ENCODE peak calls at places on chromosomes 6 and 20, in four cellular contexts. One of them, this sample, is unnamed.

GRCh38 chr6:25302677-25303128 is 23.5 kb downstream of the CARMIL1 start:
- DNase-seq in endothelial cell: no peak
- DNase-seq in Peyer's patch: no peak
- DNase-seq in AG09309: peak; percentile 82
- DNase-seq in this sample: no peak

GRCh38 chr6:113172531-113172966 is 684.6 kb upstream of the MARCKS start:
- DNase-seq in AG09309: no peak
- DNase-seq in Peyer's patch: no peak
- DNase-seq in endothelial cell: no peak
- DNase-seq in this sample: no peak

GRCh38 chr6:105855433-105855832 is 230.7 kb upstream of the PRDM1 start:
- DNase-seq in endothelial cell: no peak
- DNase-seq in AG09309: no peak
- DNase-seq in Peyer's patch: no peak
- DNase-seq in this sample: no peak

GRCh38 chr6:145838305-145838704 is 23.7 kb upstream of the FBXO30 start:
- DNase-seq in AG09309: no peak
- DNase-seq in Peyer's patch: no peak
- DNase-seq in endothelial cell: no peak
- DNase-seq in this sample: no peak

GRCh38 chr6:17156112-17156921 is 54.5 kb downstream of the STMND1 start:
- DNase-seq in AG09309: peak; percentile 79
- DNase-seq in endothelial cell: peak; percentile 71
- DNase-seq in Peyer's patch: no peak
- DNase-seq in this sample: peak; percentile 46

GRCh38 chr20:2838170-2838797 is 2.2 kb downstream of the PCED1A start:
- DNase-seq in Peyer's patch: no peak
- DNase-seq in endothelial cell: no peak
- DNase-seq in AG09309: no peak
- DNase-seq in this sample: no peak

GRCh38 chr6:29230666-29231065 is 60.0 kb downstream of the OR2J2 start:
- DNase-seq in endothelial cell: no peak
- DNase-seq in AG09309: no peak
- DNase-seq in Peyer's patch: no peak
- DNase-seq in this sample: no peak

GRCh38 chr6:43669050-43669921 is 18.3 kb downstream of the MRPS18A start:
- DNase-seq in Peyer's patch: no peak
- DNase-seq in endothelial cell: no peak
- DNase-seq in AG09309: no peak
- DNase-seq in this sample: no peak

GRCh38 chr6:1436334-1437306 is 47.2 kb downstream of the FOXF2 start:
- DNase-seq in Peyer's patch: no peak
- DNase-seq in endothelial cell: peak; percentile 77
- DNase-seq in AG09309: peak; percentile 35
- DNase-seq in this sample: no peak

GRCh38 chr20:52035977-52036376 is 155.6 kb downstream of the ZFP64 start:
- DNase-seq in AG09309: no peak
- DNase-seq in endothelial cell: no peak
- DNase-seq in Peyer's patch: no peak
- DNase-seq in this sample: no peak

GRCh38 chr6:25457519-25457918 is 178.3 kb downstream of the CARMIL1 start:
- DNase-seq in endothelial cell: no peak
- DNase-seq in Peyer's patch: no peak
- DNase-seq in AG09309: no peak
- DNase-seq in this sample: no peak

GRCh38 chr6:35895560-35895959 is 25.3 kb downstream of the SRPK1 start:
- DNase-seq in Peyer's patch: no peak
- DNase-seq in endothelial cell: no peak
- DNase-seq in AG09309: no peak
- DNase-seq in this sample: no peak

GRCh38 chr6:16849280-16850210 is 88.3 kb upstream of the ATXN1 start:
- DNase-seq in endothelial cell: no peak
- DNase-seq in AG09309: peak; percentile 66
- DNase-seq in Peyer's patch: no peak
- DNase-seq in this sample: no peak

GRCh38 chr20:11965602-11966001 is 47.9 kb downstream of the BTBD3 start:
- DNase-seq in endothelial cell: no peak
- DNase-seq in AG09309: no peak
- DNase-seq in Peyer's patch: no peak
- DNase-seq in this sample: no peak

GRCh38 chr6:29071831-29072723 is 15.0 kb downstream of the OR2B3 start:
- DNase-seq in endothelial cell: peak; percentile 52
- DNase-seq in AG09309: no peak
- DNase-seq in Peyer's patch: no peak
- DNase-seq in this sample: no peak

GRCh38 chr6:138468320-138469015 is 30.8 kb downstream of the NHSL1 start:
- DNase-seq in AG09309: peak; percentile 24
- DNase-seq in endothelial cell: no peak
- DNase-seq in Peyer's patch: no peak
- DNase-seq in this sample: no peak

GRCh38 chr20:50226093-50226974 is 35.7 kb downstream of the CEBPB start:
- DNase-seq in endothelial cell: no peak
- DNase-seq in Peyer's patch: peak; percentile 43
- DNase-seq in AG09309: no peak
- DNase-seq in this sample: no peak

GRCh38 chr6:14017626-14018475 is 93.1 kb downstream of the RNF182 start:
- DNase-seq in endothelial cell: no peak
- DNase-seq in AG09309: no peak
- DNase-seq in Peyer's patch: no peak
- DNase-seq in this sample: no peak

GRCh38 chr6:43668151-43669028 is 19.2 kb downstream of the MRPS18A start:
- DNase-seq in endothelial cell: peak; percentile 70
- DNase-seq in Peyer's patch: peak; percentile 71
- DNase-seq in AG09309: no peak
- DNase-seq in this sample: no peak

GRCh38 chr6:160978141-160978926 is 13.2 kb upstream of the MAP3K4 start:
- DNase-seq in endothelial cell: no peak
- DNase-seq in AG09309: no peak
- DNase-seq in Peyer's patch: no peak
- DNase-seq in this sample: no peak

GRCh38 chr6:124022641-124023040 is 219.0 kb downstream of the NKAIN2 start:
- DNase-seq in endothelial cell: no peak
- DNase-seq in AG09309: no peak
- DNase-seq in Peyer's patch: no peak
- DNase-seq in this sample: no peak

GRCh38 chr20:15857131-15857784 is 716.0 kb downstream of the KIF16B start:
- DNase-seq in AG09309: no peak
- DNase-seq in Peyer's patch: no peak
- DNase-seq in endothelial cell: no peak
- DNase-seq in this sample: no peak

GRCh38 chr6:164414695-164415094 is 894.7 kb downstream of the C6orf118 start:
- DNase-seq in Peyer's patch: no peak
- DNase-seq in endothelial cell: no peak
- DNase-seq in AG09309: no peak
- DNase-seq in this sample: no peak

GRCh38 chr6:164415832-164416563 is 893.4 kb downstream of the C6orf118 start:
- DNase-seq in Peyer's patch: no peak
- DNase-seq in endothelial cell: no peak
- DNase-seq in AG09309: no peak
- DNase-seq in this sample: no peak

GRCh38 chr6:164419099-164419498 is 890.3 kb downstream of the C6orf118 start:
- DNase-seq in AG09309: no peak
- DNase-seq in Peyer's patch: no peak
- DNase-seq in endothelial cell: no peak
- DNase-seq in this sample: no peak

GRCh38 chr6:164412566-164412965 is 896.8 kb downstream of the C6orf118 start:
- DNase-seq in Peyer's patch: no peak
- DNase-seq in endothelial cell: no peak
- DNase-seq in AG09309: no peak
- DNase-seq in this sample: no peak

DNA sequence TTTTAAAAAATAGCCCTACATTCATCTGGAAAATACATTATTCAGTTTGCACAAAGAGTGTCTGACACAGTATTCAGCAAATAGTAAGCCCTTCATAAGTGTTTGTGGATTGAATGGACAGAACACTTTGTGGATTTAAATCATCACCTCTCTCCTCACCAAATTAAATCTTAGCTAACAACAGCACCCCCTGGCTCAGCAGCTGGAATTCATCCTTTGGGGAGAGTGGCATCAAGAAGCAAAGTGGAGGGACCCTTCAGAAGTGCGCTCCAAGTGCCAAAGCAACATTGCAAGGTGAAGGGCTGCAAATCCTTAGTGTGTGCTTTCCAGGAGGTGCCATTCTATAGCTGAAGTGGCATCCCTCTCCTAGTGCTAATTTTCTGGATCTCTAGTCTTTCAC is 891.9 kb downstream of the C6orf118 start:
- DNase-seq in Peyer's patch: no peak
- DNase-seq in endothelial cell: no peak
- DNase-seq in AG09309: no peak
- DNase-seq in this sample: no peak
- TF ChIP-seq CTCF in Peyer's patch: no peak
- TF ChIP-seq CTCF in endothelial cell: no peak
- TF ChIP-seq CTCF in AG09309: no peak
- TF ChIP-seq CTCF in this sample: no peak

GRCh38 chr6:41568585-41569384 is 22.6 kb downstream of the FOXP4 start:
- DNase-seq in AG09309: no peak
- DNase-seq in endothelial cell: no peak
- DNase-seq in Peyer's patch: no peak
- DNase-seq in this sample: no peak
- TF ChIP-seq CTCF in AG09309: no peak
- TF ChIP-seq CTCF in endothelial cell: no peak
- TF ChIP-seq CTCF in Peyer's patch: no peak
- TF ChIP-seq CTCF in this sample: no peak

DNA sequence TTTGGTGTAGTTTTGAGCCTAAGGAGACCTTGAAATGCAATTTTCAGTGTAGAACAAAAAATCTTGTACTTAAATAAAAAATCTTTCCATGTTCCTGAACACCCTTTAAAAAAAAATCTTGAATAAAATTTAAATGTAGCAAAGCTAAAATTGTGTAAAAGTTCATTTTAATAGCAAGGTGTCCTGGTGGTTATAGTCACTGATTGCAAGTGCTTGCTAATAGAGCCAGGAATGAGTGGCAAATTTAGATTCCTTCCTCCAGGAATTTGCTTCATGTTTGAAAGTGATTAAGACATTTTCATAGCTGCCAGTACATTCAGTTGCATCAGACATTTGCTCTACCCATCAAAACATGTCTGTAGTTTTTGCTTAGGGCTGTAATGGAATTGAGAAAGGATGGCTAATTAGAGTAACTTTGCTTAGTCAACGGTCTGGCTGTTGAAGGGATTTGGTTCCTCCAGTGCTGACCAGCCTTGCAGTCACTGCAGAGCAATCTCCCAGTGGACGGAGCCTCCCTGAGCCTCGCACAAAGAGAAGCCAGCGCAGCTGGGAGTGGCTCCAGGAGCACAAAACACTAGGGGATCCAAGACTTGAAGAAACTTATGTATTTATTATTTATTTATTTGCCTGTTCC is 36.5 kb downstream of the AKAP12 start:
- DNase-seq in AG09309: peak; percentile 86
- DNase-seq in Peyer's patch: no peak
- DNase-seq in endothelial cell: no peak
- DNase-seq in this sample: no peak
- TF ChIP-seq CTCF in AG09309: peak; percentile 14
- TF ChIP-seq CTCF in Peyer's patch: no peak
- TF ChIP-seq CTCF in endothelial cell: no peak
- TF ChIP-seq CTCF in this sample: no peak

GRCh38 chr6:133286765-133287164 is 45.6 kb downstream of the EYA4 start:
- DNase-seq in Peyer's patch: no peak
- DNase-seq in AG09309: no peak
- DNase-seq in endothelial cell: peak; percentile 23
- DNase-seq in this sample: no peak
- TF ChIP-seq CTCF in Peyer's patch: no peak
- TF ChIP-seq CTCF in AG09309: peak; percentile 37
- TF ChIP-seq CTCF in endothelial cell: peak; percentile 57
- TF ChIP-seq CTCF in this sample: no peak

GRCh38 chr20:39289316-39289715 is 327.2 kb downstream of the DHX35 start:
- DNase-seq in AG09309: no peak
- DNase-seq in endothelial cell: no peak
- DNase-seq in Peyer's patch: no peak
- DNase-seq in this sample: no peak
- TF ChIP-seq CTCF in AG09309: no peak
- TF ChIP-seq CTCF in endothelial cell: peak; percentile 20
- TF ChIP-seq CTCF in Peyer's patch: no peak
- TF ChIP-seq CTCF in this sample: no peak